ENCODE peak calls at places on chromosomes 12 and 14, in five cellular contexts. V, Y, D, S and X are unnamed samples.

GRCh38 chr12:99752740-99753139 is 105.2 kb downstream of the GARIN6 start:
- DNase-seq in V (no peak), Y (no peak), D (no peak), S (no peak), X (no peak)

GRCh38 chr12:69410571-69410970 is 51.0 kb downstream of the YEATS4 start:
- DNase-seq in V (no peak), Y (no peak), D (no peak), S (no peak), X (no peak)

GRCh38 chr12:15446798-15447197 is 124.5 kb downstream of the PTPRO start:
- DNase-seq in V (no peak), Y (no peak), D (no peak), S (no peak), X (no peak)

GRCh38 chr12:55041651-55042050 is 21.9 kb downstream of the NEUROD4 start:
- DNase-seq in V (no peak), Y (no peak), D (no peak), S (no peak), X (no peak)

GRCh38 chr14:74945852-74946658 is 9.3 kb downstream of the PGF start:
- DNase-seq in V (peak), Y (peak), D (peak), S (peak), X (peak)

GRCh38 chr14:76282581-76282980 is 93.4 kb upstream of the ESRRB start:
- DNase-seq in V (no peak), Y (no peak), D (no peak), S (peak), X (no peak)

GRCh38 chr12:89507015-89507824 is 17.4 kb downstream of the GALNT4 start:
- DNase-seq in V (no peak), Y (no peak), D (no peak), S (no peak), X (no peak)

GRCh38 chr12:104958009-104958945 is at the start of gene SLC41A2:
- DNase-seq in V (peak), Y (peak), D (peak), S (peak), X (peak)

GRCh38 chr12:121534495-121535148 is 46.2 kb downstream of the KDM2B start:
- DNase-seq in V (no peak), Y (peak), D (peak), S (peak), X (no peak)

GRCh38 chr12:89556976-89557375 is 31.1 kb upstream of the POC1B start:
- DNase-seq in V (no peak), Y (no peak), D (no peak), S (no peak), X (no peak)

GRCh38 chr12:75389061-75389460 is 1.8 kb upstream of the GLIPR1L2 start:
- DNase-seq in V (no peak), Y (no peak), D (no peak), S (no peak), X (no peak)

GRCh38 chr12:9271875-9272274 is 63.7 kb upstream of the PZP start:
- DNase-seq in V (no peak), Y (no peak), D (no peak), S (no peak), X (no peak)

GRCh38 chr14:38056270-38056669 is 151.4 kb upstream of the SSTR1 start:
- DNase-seq in V (no peak), Y (no peak), D (no peak), S (no peak), X (no peak)

GRCh38 chr12:108594-108993 is 42.0 kb downstream of the IQSEC3 start:
- DNase-seq in V (peak), Y (no peak), D (no peak), S (no peak), X (no peak)

GRCh38 chr14:50598765-50599164 is 38.8 kb downstream of the ATL1 start:
- DNase-seq in V (no peak), Y (no peak), D (no peak), S (no peak), X (no peak)

GRCh38 chr12:9319044-9319841 is 111.0 kb upstream of the PZP start:
- DNase-seq in V (no peak), Y (no peak), D (no peak), S (no peak), X (no peak)

GRCh38 chr12:4506870-4507269 is 31.8 kb upstream of the RAD51AP1 start:
- DNase-seq in V (no peak), Y (peak), D (peak), S (no peak), X (no peak)

GRCh38 chr12:26287666-26288408 is 92.5 kb downstream of the SSPN start:
- DNase-seq in V (no peak), Y (no peak), D (no peak), S (no peak), X (no peak)

GRCh38 chr14:24207104-24207543 is 1.6 kb downstream of the TSSK4 start:
- DNase-seq in V (no peak), Y (no peak), D (no peak), S (no peak), X (no peak)

GRCh38 chr14:67665886-67666285 is 8.5 kb downstream of the VTI1B start:
- DNase-seq in V (no peak), Y (no peak), D (no peak), S (no peak), X (no peak)

GRCh38 chr14:79842270-79842669 is 369.0 kb downstream of the DIO2 start:
- DNase-seq in V (no peak), Y (no peak), D (no peak), S (no peak), X (no peak)

GRCh38 chr14:56805992-56806737 is 4.1 kb downstream of the OTX2 start:
- DNase-seq in V (no peak), Y (no peak), D (no peak), S (no peak), X (no peak)

GRCh38 chr12:111685322-111685810 is 390 bp downstream of the BRAP start:
- DNase-seq in V (no peak), Y (no peak), D (no peak), S (no peak), X (no peak)

GRCh38 chr14:49860988-49861387 is 8.4 kb upstream of the NEMF start:
- DNase-seq in V (no peak), Y (no peak), D (no peak), S (no peak), X (no peak)

GRCh38 chr14:51996148-51996746 is 6.9 kb downstream of the RTRAF start:
- DNase-seq in V (no peak), Y (no peak), D (no peak), S (no peak), X (no peak)

GRCh38 chr12:97465012-97465345 is 2.4 kb downstream of the RMST start:
- DNase-seq in V (peak), Y (no peak), D (no peak), S (no peak), X (no peak)

GRCh38 chr12:96078281-96078761 is 42.9 kb upstream of the LTA4H start:
- DNase-seq in V (peak), Y (no peak), D (no peak), S (no peak), X (no peak)

GRCh38 chr12:5872745-5873144 is 72.3 kb downstream of the ANO2 start:
- DNase-seq in V (no peak), Y (no peak), D (no peak), S (no peak), X (no peak)

GRCh38 chr12:128069359-128069997 is 197.5 kb upstream of the TMEM132C start:
- DNase-seq in V (peak), Y (peak), D (no peak), S (no peak), X (no peak)

GRCh38 chr12:7934560-7935463 is 1.2 kb downstream of the SLC2A3 start:
- DNase-seq in V (no peak), Y (no peak), D (no peak), S (peak), X (no peak)

GRCh38 chr14:62528296-62528695 is 517.0 kb downstream of the KCNH5 start:
- DNase-seq in V (no peak), Y (no peak), D (no peak), S (no peak), X (no peak)

GRCh38 chr12:41302979-41303403 is 114.9 kb downstream of the PDZRN4 start:
- DNase-seq in V (no peak), Y (no peak), D (no peak), S (no peak), X (no peak)

GRCh38 chr14:33477752-33478151 is 473.1 kb downstream of the EGLN3 start:
- DNase-seq in V (peak), Y (no peak), D (no peak), S (no peak), X (no peak)

GRCh38 chr12:62640910-62641448 is 174.4 kb downstream of the MON2 start:
- DNase-seq in V (no peak), Y (peak), D (no peak), S (peak), X (no peak)

GRCh38 chr12:90152897-90153624 is 444.4 kb upstream of the ATP2B1 start:
- DNase-seq in V (no peak), Y (no peak), D (no peak), S (no peak), X (no peak)